ENCODE peak calls at places on chromosomes 4 and X, in six cellular contexts. U, S, K, G, L and J are unnamed samples.

GRCh38 chr4:185792384-185793146 is 19.4 kb downstream of the SORBS2 start:
- DNase-seq in G (peak), S (no peak), L (no peak), U (peak), K (peak), J (no peak)

GRCh38 chr4:89753601-89754066 is 83.3 kb downstream of the SNCA start:
- DNase-seq in S (no peak), L (no peak), U (peak), K (peak), G (peak), J (no peak)

GRCh38 chr4:17309567-17310268 is 202.2 kb downstream of the QDPR start:
- DNase-seq in U (no peak), G (no peak), K (peak), S (no peak), L (no peak), J (no peak)

GRCh38 chr4:4308800-4309441 is 18.9 kb downstream of the ZBTB49 start:
- DNase-seq in U (peak), G (no peak), S (no peak), K (peak), L (no peak), J (no peak)

GRCh38 chrX:55109304-55109703 is 20.5 kb downstream of the PAGE2 start:
- DNase-seq in G (no peak), L (no peak), K (no peak), U (no peak), S (no peak), J (no peak)

GRCh38 chrX:108464604-108465003 is 25.0 kb downstream of the COL4A5 start:
- DNase-seq in U (no peak), L (no peak), K (no peak), S (no peak), G (no peak), J (no peak)

GRCh38 chr4:2258091-2259035 is 3.5 kb downstream of the MXD4 start:
- DNase-seq in S (no peak), G (no peak), L (no peak), U (no peak), K (no peak), J (no peak)

GRCh38 chr4:153809916-153810810 is 21.3 kb upstream of the SFRP2 start:
- DNase-seq in K (no peak), S (no peak), U (no peak), L (no peak), G (no peak), J (no peak)

GRCh38 chrX:22192419-22193086 is 80.2 kb upstream of the CBLL2 start:
- DNase-seq in S (peak), G (peak), K (peak), L (peak), U (peak), J (peak)

GRCh38 chr4:114561590-114561989 is 37.0 kb upstream of the UGT8 start:
- DNase-seq in L (no peak), G (no peak), U (no peak), S (no peak), K (no peak), J (no peak)

DNA sequence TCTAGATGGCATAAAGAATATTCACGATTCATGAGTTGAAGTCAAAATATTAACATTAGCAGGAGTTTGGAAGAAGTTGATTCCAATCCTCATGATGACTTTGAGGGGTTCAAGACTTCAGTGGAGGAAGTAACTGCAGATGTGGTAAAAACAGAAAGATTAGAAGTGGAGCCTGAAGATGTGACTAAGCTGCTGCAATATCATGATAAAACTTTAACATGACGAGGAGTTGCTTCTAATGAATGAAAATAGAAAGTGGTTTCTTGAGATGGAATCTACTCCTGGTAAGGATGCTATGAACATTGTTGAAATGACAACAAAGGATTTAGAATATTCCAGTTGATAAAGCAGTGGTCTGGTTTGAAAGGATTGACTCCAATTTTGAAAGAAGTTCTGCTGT is 70.1 kb upstream of the TMLHE start:
- DNase-seq in S (no peak), K (no peak), L (no peak), U (no peak), G (no peak), J (no peak)
- H3K14ac ChIP-seq in S (no peak), K (no peak), L (no peak), U (no peak), G (no peak), J (no peak)

GRCh38 chr4:37188100-37188499 is 56.4 kb upstream of the NWD2 start:
- DNase-seq in K (no peak), G (no peak), L (peak), S (no peak), U (no peak), J (peak)
- H3K14ac ChIP-seq in K (no peak), G (no peak), L (no peak), S (no peak), U (no peak), J (no peak)

DNA sequence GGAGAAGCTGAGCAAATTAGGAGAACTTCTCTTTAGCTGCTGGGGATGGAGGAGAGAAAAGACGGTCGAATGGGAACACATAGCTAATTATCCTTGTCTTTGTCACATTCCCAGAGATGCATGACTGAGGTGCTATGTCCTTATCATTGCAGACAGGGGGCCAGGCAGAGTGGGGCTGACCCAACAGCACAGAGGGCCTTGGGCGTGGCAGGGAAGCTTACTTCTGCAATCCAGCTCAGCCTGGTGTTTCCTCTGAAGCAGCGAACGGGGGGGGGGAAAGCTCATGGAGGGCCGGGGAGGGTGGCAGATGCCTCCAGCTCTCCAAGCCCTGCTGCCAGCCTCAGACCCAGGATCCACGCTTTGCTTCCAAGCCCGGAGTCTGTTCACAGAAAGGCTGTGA is 50.8 kb upstream of the HOPX start:
- DNase-seq in K (no peak), G (no peak), L (no peak), S (no peak), U (no peak), J (no peak)
- H3K14ac ChIP-seq in K (no peak), G (no peak), L (no peak), S (no peak), U (no peak), J (no peak)

DNA sequence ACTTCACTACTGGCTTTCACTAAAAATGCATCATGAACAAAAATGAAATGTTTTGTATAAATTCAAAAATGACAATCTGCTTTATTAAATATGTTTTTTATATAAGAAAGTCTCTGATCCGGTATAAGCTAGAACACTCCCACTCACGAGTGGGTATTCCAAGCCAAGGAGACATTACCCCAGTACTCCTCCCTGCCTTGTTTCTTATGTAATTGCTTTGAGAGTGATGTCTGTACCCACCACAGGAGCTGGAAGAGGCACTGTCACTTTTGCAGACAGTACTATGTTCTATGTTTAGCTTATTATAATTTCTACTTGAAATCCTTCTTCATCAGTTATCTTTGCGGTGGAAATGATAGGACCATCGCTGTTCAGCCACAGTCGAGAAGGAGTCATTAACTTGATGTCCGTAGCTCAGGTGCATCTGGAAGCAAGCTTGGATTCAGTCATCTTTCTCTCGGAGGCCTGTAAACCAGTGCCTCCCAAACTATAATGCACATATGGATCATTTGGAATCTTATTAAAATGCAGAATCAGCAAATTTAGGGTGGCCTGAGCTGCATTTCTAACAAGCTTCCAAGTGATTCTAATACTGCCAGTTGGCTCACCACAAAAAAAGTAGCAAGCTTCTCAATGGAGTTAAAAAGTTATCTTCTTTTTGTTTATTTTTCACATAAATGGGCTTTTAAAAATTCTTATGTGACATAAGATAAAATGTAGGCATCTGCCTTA is 396.4 kb downstream of the GRIA2 start:
- DNase-seq in K (no peak), L (no peak), G (no peak), S (no peak), U (no peak), J (no peak)
- H3K14ac ChIP-seq in K (no peak), L (no peak), G (no peak), S (no peak), U (no peak), J (no peak)